ENCODE peak calls at places on chromosome 3, in eight cellular contexts. J, H, G, N, M, E, Q and Z are unnamed samples.

GRCh38 chr3:29577250-29577649 is 296.4 kb downstream of the RBMS3 start:
- DNase-seq in J (no peak), H (peak), G (no peak), N (no peak), M (no peak), E (no peak), Q (no peak), Z (peak)

GRCh38 chr3:48930590-48930989 is 11.9 kb downstream of the ARIH2 start:
- DNase-seq in J (no peak), H (no peak), G (no peak), N (no peak), M (no peak), E (no peak), Q (no peak), Z (no peak)

GRCh38 chr3:195761503-195762248 is 40.9 kb downstream of the MUC20 start:
- DNase-seq in J (no peak), H (peak), G (no peak), N (no peak), M (peak), E (no peak), Q (no peak), Z (no peak)

GRCh38 chr3:45959201-45959600 is 15.9 kb downstream of the CXCR6 start:
- DNase-seq in J (no peak), H (no peak), G (no peak), N (no peak), M (no peak), E (no peak), Q (no peak), Z (no peak)

GRCh38 chr3:188090626-188091309 is 63.2 kb upstream of the LPP start:
- DNase-seq in J (no peak), H (no peak), G (no peak), N (no peak), M (no peak), E (no peak), Q (no peak), Z (no peak)

GRCh38 chr3:55649554-55649953 is 162.4 kb upstream of the WNT5A start:
- DNase-seq in J (no peak), H (no peak), G (no peak), N (no peak), M (no peak), E (no peak), Q (no peak), Z (no peak)

GRCh38 chr3:129282727-129283327 is 4.2 kb downstream of the HMCES start:
- DNase-seq in J (no peak), H (no peak), G (peak), N (no peak), M (no peak), E (no peak), Q (no peak), Z (no peak)

GRCh38 chr3:49093853-49094767 is at the start of gene QRICH1:
- DNase-seq in J (peak), H (peak), G (peak), N (peak), M (peak), E (peak), Q (peak), Z (peak)

GRCh38 chr3:131231710-131232348 is 149.7 kb upstream of the NUDT16 start:
- DNase-seq in J (no peak), H (no peak), G (no peak), N (no peak), M (no peak), E (no peak), Q (no peak), Z (no peak)

GRCh38 chr3:61829301-61830110 is 268.1 kb downstream of the PTPRG start:
- DNase-seq in J (no peak), H (no peak), G (no peak), N (no peak), M (no peak), E (no peak), Q (peak), Z (no peak)

GRCh38 chr3:142817356-142817755 is 71.5 kb downstream of the PCOLCE2 start:
- DNase-seq in J (no peak), H (no peak), G (no peak), N (no peak), M (no peak), E (no peak), Q (no peak), Z (no peak)

GRCh38 chr3:140443073-140443472 is 234.8 kb upstream of the TRIM42 start:
- DNase-seq in J (no peak), H (no peak), G (no peak), N (no peak), M (no peak), E (no peak), Q (no peak), Z (no peak)

GRCh38 chr3:47128110-47128509 is 35.8 kb downstream of the SETD2 start:
- DNase-seq in J (no peak), H (no peak), G (no peak), N (no peak), M (no peak), E (no peak), Q (no peak), Z (no peak)

GRCh38 chr3:113264249-113264648 is 52.9 kb downstream of the BOC start:
- DNase-seq in J (no peak), H (no peak), G (no peak), N (no peak), M (no peak), E (peak), Q (peak), Z (no peak)

GRCh38 chr3:140595295-140595694 is 82.6 kb upstream of the TRIM42 start:
- DNase-seq in J (no peak), H (no peak), G (no peak), N (no peak), M (no peak), E (no peak), Q (no peak), Z (no peak)

GRCh38 chr3:38247366-38248035 is 18.1 kb upstream of the SLC22A13 start:
- DNase-seq in J (peak), H (no peak), G (peak), N (peak), M (no peak), E (no peak), Q (no peak), Z (no peak)

GRCh38 chr3:37111199-37111598 is 63.2 kb downstream of the LRRFIP2 start:
- DNase-seq in J (no peak), H (no peak), G (no peak), N (no peak), M (no peak), E (no peak), Q (no peak), Z (no peak)

GRCh38 chr3:124438813-124439212 is 291.4 kb upstream of the UMPS start:
- DNase-seq in J (no peak), H (no peak), G (no peak), N (no peak), M (no peak), E (no peak), Q (no peak), Z (no peak)

GRCh38 chr3:156997351-156997750 is 162.6 kb downstream of the CCNL1 start:
- DNase-seq in J (no peak), H (no peak), G (no peak), N (no peak), M (no peak), E (no peak), Q (no peak), Z (no peak)

GRCh38 chr3:61903931-61904657 is 342.7 kb downstream of the PTPRG start:
- DNase-seq in J (no peak), H (no peak), G (peak), N (peak), M (no peak), E (no peak), Q (peak), Z (no peak)

GRCh38 chr3:15659254-15659975 is 57.9 kb downstream of the BTD start:
- DNase-seq in J (no peak), H (no peak), G (no peak), N (no peak), M (no peak), E (no peak), Q (no peak), Z (no peak)

GRCh38 chr3:36114353-36114752 is 266.0 kb upstream of the STAC start:
- DNase-seq in J (no peak), H (no peak), G (no peak), N (no peak), M (no peak), E (no peak), Q (no peak), Z (no peak)

GRCh38 chr3:73451276-73451973 is 173.3 kb downstream of the PDZRN3 start:
- DNase-seq in J (no peak), H (no peak), G (peak), N (no peak), M (no peak), E (no peak), Q (no peak), Z (no peak)

GRCh38 chr3:124594581-124594980 is 135.7 kb upstream of the UMPS start:
- DNase-seq in J (no peak), H (no peak), G (no peak), N (no peak), M (no peak), E (no peak), Q (no peak), Z (no peak)

DNA sequence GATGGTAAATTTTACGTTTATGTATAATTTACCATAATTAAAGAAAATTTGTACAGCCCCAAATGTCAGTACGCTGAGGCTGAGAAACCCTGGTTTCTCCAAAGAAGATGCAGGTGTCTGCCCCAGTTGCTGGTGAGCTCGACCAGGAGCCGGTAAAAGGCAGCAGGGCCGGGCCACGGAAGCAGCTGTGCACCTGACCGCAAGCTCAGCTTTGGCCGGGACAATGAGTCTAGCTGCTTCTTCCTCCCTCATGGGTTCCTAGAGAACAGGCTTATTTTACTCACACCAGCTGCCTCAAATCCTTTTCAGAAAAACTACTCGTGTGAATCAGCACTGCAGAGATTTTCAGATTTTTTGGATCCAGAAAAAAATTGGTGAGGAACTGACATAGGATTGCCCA is 18.0 kb upstream of the ZXDC start:
- DNase-seq in J (no peak), H (peak), G (no peak), N (no peak), M (no peak), E (no peak), Q (no peak), Z (no peak)
- TF ChIP-seq POLR2A in J (no peak), H (no peak), G (no peak), N (no peak), M (no peak), E (no peak), Q (no peak), Z (no peak)

GRCh38 chr3:106059953-106060517 is 191.2 kb upstream of the CBLB start:
- DNase-seq in J (no peak), H (no peak), G (no peak), N (no peak), M (no peak), E (no peak), Q (no peak), Z (no peak)

GRCh38 chr3:106058485-106058884 is 189.7 kb upstream of the CBLB start:
- DNase-seq in J (no peak), H (no peak), G (no peak), N (no peak), M (no peak), E (no peak), Q (no peak), Z (no peak)

DNA sequence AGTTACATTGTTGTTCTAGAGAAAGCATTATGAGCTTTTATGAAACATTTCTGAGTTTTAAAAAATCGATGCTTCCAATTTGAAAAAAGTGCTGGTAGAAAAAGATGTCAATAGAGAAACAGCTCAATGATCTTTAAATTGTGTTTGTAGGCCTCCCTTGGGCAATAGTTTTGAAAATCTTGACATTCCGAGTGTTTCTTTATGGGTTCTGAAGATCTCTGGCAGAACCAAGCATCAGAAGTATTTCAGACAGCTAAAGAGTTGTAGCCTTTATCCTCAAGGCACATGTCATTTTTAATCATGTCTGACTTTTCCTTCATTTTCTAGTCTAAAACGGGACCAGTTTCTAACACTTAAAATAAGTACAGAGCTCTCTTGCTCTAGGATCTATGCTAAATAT is 188.1 kb upstream of the CBLB start:
- DNase-seq in J (no peak), H (no peak), G (no peak), N (no peak), M (no peak), E (no peak), Q (no peak), Z (no peak)
- TF ChIP-seq POLR2A in J (no peak), H (no peak), G (no peak), N (no peak), M (no peak), E (no peak), Q (no peak), Z (no peak)

DNA sequence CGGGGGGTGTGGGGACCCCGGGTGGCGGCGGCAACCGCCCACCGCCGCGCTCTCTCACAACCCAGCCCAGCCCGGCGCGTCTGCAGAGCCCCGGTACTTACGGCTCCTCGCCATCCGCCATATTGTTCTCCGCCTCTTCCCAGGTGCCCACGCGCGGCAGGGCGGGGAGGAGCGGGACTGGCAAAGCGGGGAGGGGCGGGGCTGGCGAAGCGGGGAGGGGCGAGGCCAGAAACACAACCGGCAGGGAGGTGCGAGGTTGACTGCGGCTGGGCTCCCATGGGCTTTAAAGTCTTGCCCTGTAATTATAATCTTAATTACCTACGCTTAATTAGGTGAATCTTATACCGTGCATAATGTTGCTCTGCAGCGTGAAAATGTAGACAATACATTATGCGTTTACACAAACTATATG is at the start of gene UBA3:
- DNase-seq in J (peak), H (peak), G (peak), N (peak), M (peak), E (peak), Q (peak), Z (peak)
- TF ChIP-seq POLR2A in J (peak), H (no peak), G (no peak), N (no peak), M (no peak), E (peak), Q (peak), Z (no peak)

GRCh38 chr3:10299679-10300078 is 6.9 kb upstream of the GHRL start:
- DNase-seq in J (no peak), H (no peak), G (no peak), N (no peak), M (no peak), E (no peak), Q (no peak), Z (no peak)
- TF ChIP-seq POLR2A in J (no peak), H (no peak), G (no peak), N (no peak), M (no peak), E (no peak), Q (no peak), Z (no peak)

GRCh38 chr3:101829066-101829830 is 20.1 kb upstream of the NFKBIZ start:
- DNase-seq in J (no peak), H (peak), G (peak), N (peak), M (no peak), E (peak), Q (peak), Z (peak)
- TF ChIP-seq POLR2A in J (no peak), H (no peak), G (no peak), N (no peak), M (no peak), E (peak), Q (no peak), Z (no peak)